ENCODE peak calls at places on chromosome 5, in five cellular contexts. One of them, this sample, is unnamed.

GRCh38 chr5:134638760-134639201 is 6.2 kb upstream of the SAR1B start:
- ATAC-seq in HepG2: peak; percentile 95
- ATAC-seq in upper lobe of left lung: no peak
- ATAC-seq in GM23338: no peak
- ATAC-seq in Panc1: no peak
- ATAC-seq in this sample: no peak

GRCh38 chr5:139968547-139969261 is 74.4 kb downstream of the NRG2 start:
- ATAC-seq in HepG2: peak; percentile 99
- ATAC-seq in upper lobe of left lung: peak; percentile 92
- ATAC-seq in GM23338: peak; percentile 98
- ATAC-seq in Panc1: peak; percentile 97
- ATAC-seq in this sample: peak; percentile 91

GRCh38 chr5:33832904-33833575 is 58.8 kb downstream of the ADAMTS12 start:
- ATAC-seq in HepG2: no peak
- ATAC-seq in upper lobe of left lung: no peak
- ATAC-seq in GM23338: peak; percentile 83
- ATAC-seq in Panc1: no peak
- ATAC-seq in this sample: no peak

GRCh38 chr5:13866792-13867191 is 77.7 kb downstream of the DNAH5 start:
- ATAC-seq in HepG2: peak; percentile 64
- ATAC-seq in upper lobe of left lung: no peak
- ATAC-seq in GM23338: peak; percentile 42
- ATAC-seq in Panc1: no peak
- ATAC-seq in this sample: no peak

GRCh38 chr5:11903121-11903613 is 1.1 kb downstream of the CTNND2 start:
- ATAC-seq in HepG2: no peak
- ATAC-seq in upper lobe of left lung: no peak
- ATAC-seq in GM23338: peak; percentile 2
- ATAC-seq in Panc1: no peak
- ATAC-seq in this sample: no peak

GRCh38 chr5:148898413-148899075 is 72.1 kb downstream of the ADRB2 start:
- ATAC-seq in HepG2: no peak
- ATAC-seq in upper lobe of left lung: no peak
- ATAC-seq in GM23338: peak; percentile 70
- ATAC-seq in Panc1: no peak
- ATAC-seq in this sample: no peak

GRCh38 chr5:81163641-81164040 is 69.5 kb upstream of the CKMT2 start:
- ATAC-seq in HepG2: no peak
- ATAC-seq in upper lobe of left lung: no peak
- ATAC-seq in GM23338: no peak
- ATAC-seq in Panc1: no peak
- ATAC-seq in this sample: no peak

GRCh38 chr5:63401434-63402046 is 560.7 kb downstream of the HTR1A start:
- ATAC-seq in HepG2: peak; percentile 92
- ATAC-seq in upper lobe of left lung: no peak
- ATAC-seq in GM23338: peak; percentile 96
- ATAC-seq in Panc1: peak; percentile 91
- ATAC-seq in this sample: no peak

GRCh38 chr5:13932006-13932405 is 12.5 kb downstream of the DNAH5 start:
- ATAC-seq in HepG2: no peak
- ATAC-seq in upper lobe of left lung: no peak
- ATAC-seq in GM23338: no peak
- ATAC-seq in Panc1: no peak
- ATAC-seq in this sample: no peak

GRCh38 chr5:173920024-173920753 is 32.0 kb downstream of the CPEB4 start:
- ATAC-seq in HepG2: no peak
- ATAC-seq in upper lobe of left lung: no peak
- ATAC-seq in GM23338: no peak
- ATAC-seq in Panc1: no peak
- ATAC-seq in this sample: no peak

GRCh38 chr5:96332535-96333396 is 100.3 kb downstream of the PCSK1 start:
- ATAC-seq in HepG2: no peak
- ATAC-seq in upper lobe of left lung: no peak
- ATAC-seq in GM23338: no peak
- ATAC-seq in Panc1: no peak
- ATAC-seq in this sample: no peak

GRCh38 chr5:34686762-34687268 is 30.7 kb downstream of the RAI14 start:
- ATAC-seq in HepG2: peak; percentile 87
- ATAC-seq in upper lobe of left lung: peak; percentile 92
- ATAC-seq in GM23338: peak; percentile 8
- ATAC-seq in Panc1: peak; percentile 89
- ATAC-seq in this sample: peak; percentile 81

GRCh38 chr5:97751556-97751955 is 568.5 kb upstream of the RIOK2 start:
- ATAC-seq in HepG2: no peak
- ATAC-seq in upper lobe of left lung: no peak
- ATAC-seq in GM23338: no peak
- ATAC-seq in Panc1: no peak
- ATAC-seq in this sample: no peak

GRCh38 chr5:83721878-83722779 is 1.5 kb upstream of the HAPLN1 start:
- ATAC-seq in HepG2: peak; percentile 91
- ATAC-seq in upper lobe of left lung: peak; percentile 40
- ATAC-seq in GM23338: peak; percentile 85
- ATAC-seq in Panc1: peak; percentile 96
- ATAC-seq in this sample: peak; percentile 63

DNA sequence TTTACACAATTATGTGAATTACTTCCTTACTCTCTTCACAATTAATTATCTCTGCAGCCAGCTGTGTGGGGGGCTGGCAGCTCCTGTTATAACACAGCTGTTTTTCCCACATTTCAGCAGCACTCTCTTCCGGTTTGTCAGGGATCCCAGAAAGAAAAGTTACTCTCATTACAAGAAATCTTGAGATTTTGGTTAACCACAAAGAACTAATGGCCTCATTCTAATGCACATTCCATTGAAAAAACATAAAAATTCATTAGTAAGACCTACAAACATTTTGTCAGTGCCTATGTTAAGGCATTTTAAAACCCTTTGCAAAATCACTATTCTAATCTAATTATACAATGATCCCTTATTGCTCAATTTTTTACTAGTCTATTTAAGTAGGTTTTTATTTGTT is 64.1 kb downstream of the PDE4D start:
- ATAC-seq in HepG2: no peak
- ATAC-seq in upper lobe of left lung: no peak
- ATAC-seq in GM23338: no peak
- ATAC-seq in Panc1: no peak
- ATAC-seq in this sample: no peak
- TF ChIP-seq POLR2AphosphoS5 in HepG2: no peak
- TF ChIP-seq POLR2AphosphoS5 in upper lobe of left lung: no peak
- TF ChIP-seq POLR2AphosphoS5 in GM23338: no peak
- TF ChIP-seq POLR2AphosphoS5 in Panc1: no peak
- TF ChIP-seq POLR2AphosphoS5 in this sample: no peak

GRCh38 chr5:172055421-172055820 is 49.0 kb upstream of the FBXW11 start:
- ATAC-seq in HepG2: no peak
- ATAC-seq in upper lobe of left lung: no peak
- ATAC-seq in GM23338: no peak
- ATAC-seq in Panc1: no peak
- ATAC-seq in this sample: no peak
- TF ChIP-seq POLR2AphosphoS5 in HepG2: no peak
- TF ChIP-seq POLR2AphosphoS5 in upper lobe of left lung: no peak
- TF ChIP-seq POLR2AphosphoS5 in GM23338: no peak
- TF ChIP-seq POLR2AphosphoS5 in Panc1: no peak
- TF ChIP-seq POLR2AphosphoS5 in this sample: no peak

DNA sequence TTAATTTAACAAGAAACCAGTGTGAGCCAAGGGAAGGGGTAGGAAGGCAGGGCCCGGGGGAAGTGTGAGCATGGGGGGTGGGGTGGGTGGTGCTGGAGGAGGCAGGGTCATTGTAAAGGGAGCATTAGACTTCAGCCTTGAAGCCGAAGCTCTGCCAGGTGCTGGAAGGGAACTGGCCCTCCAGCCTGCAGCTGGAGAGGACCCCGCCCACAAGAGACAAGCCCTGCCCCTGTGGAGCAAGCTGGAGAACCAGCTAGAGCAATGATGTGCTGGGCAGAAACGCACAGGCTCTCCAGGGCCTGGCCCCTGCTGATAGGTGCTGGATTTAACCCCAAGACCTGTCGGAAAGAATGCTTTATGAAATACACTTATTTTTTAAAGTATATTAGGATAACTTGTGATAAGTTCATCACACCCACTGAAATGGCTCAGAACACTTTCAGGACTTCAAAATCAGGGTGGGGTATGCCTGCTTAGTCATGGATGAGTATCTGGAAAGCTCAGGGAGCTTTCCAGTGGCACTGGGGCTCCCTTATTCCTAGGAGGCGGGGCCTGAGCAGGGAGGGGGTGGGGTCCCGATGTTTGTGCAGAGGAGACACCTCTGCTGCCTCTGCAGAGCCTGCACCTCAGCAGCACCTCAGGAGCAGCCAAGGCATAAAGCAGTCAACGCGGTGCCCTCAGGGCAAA is 27.1 kb downstream of the UBE2QL1 start:
- ATAC-seq in HepG2: no peak
- ATAC-seq in upper lobe of left lung: no peak
- ATAC-seq in GM23338: peak; percentile 95
- ATAC-seq in Panc1: no peak
- ATAC-seq in this sample: no peak
- TF ChIP-seq POLR2AphosphoS5 in HepG2: no peak
- TF ChIP-seq POLR2AphosphoS5 in upper lobe of left lung: no peak
- TF ChIP-seq POLR2AphosphoS5 in GM23338: no peak
- TF ChIP-seq POLR2AphosphoS5 in Panc1: no peak
- TF ChIP-seq POLR2AphosphoS5 in this sample: no peak

DNA sequence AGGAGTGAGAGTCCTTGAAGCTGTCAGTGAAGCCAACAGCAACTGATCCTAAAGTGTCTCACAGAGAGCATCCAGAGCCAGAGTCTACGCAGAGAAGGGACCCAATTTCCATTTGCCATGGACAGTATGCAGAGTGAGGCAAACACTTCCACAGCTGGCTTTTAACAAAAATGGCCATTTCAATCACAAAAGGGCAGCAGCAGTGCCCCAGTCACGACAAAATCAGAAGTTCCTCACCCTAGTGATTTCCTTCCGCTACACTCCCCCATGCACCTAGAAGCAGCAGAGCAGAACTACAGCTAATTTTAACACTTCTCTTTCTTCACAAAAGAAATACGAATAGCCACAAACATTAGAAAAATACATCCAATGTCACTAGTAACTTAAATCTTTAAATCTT is 27.9 kb downstream of the FBXW11 start:
- ATAC-seq in HepG2: no peak
- ATAC-seq in upper lobe of left lung: no peak
- ATAC-seq in GM23338: peak; percentile 13
- ATAC-seq in Panc1: no peak
- ATAC-seq in this sample: no peak
- TF ChIP-seq POLR2AphosphoS5 in HepG2: no peak
- TF ChIP-seq POLR2AphosphoS5 in upper lobe of left lung: no peak
- TF ChIP-seq POLR2AphosphoS5 in GM23338: no peak
- TF ChIP-seq POLR2AphosphoS5 in Panc1: no peak
- TF ChIP-seq POLR2AphosphoS5 in this sample: no peak

GRCh38 chr5:108504974-108505373 is 123.1 kb upstream of the FBXL17 start:
- ATAC-seq in HepG2: no peak
- ATAC-seq in upper lobe of left lung: no peak
- ATAC-seq in GM23338: no peak
- ATAC-seq in Panc1: no peak
- ATAC-seq in this sample: no peak

GRCh38 chr5:108505608-108506007 is 123.7 kb upstream of the FBXL17 start:
- ATAC-seq in HepG2: no peak
- ATAC-seq in upper lobe of left lung: no peak
- ATAC-seq in GM23338: no peak
- ATAC-seq in Panc1: no peak
- ATAC-seq in this sample: no peak

GRCh38 chr5:108507631-108508030 is 125.7 kb upstream of the FBXL17 start:
- ATAC-seq in HepG2: no peak
- ATAC-seq in upper lobe of left lung: no peak
- ATAC-seq in GM23338: no peak
- ATAC-seq in Panc1: no peak
- ATAC-seq in this sample: no peak

GRCh38 chr5:108503986-108504385 is 122.1 kb upstream of the FBXL17 start:
- ATAC-seq in HepG2: no peak
- ATAC-seq in upper lobe of left lung: no peak
- ATAC-seq in GM23338: no peak
- ATAC-seq in Panc1: no peak
- ATAC-seq in this sample: no peak

GRCh38 chr5:108508976-108509375 is 127.1 kb upstream of the FBXL17 start:
- ATAC-seq in HepG2: no peak
- ATAC-seq in upper lobe of left lung: no peak
- ATAC-seq in GM23338: no peak
- ATAC-seq in Panc1: no peak
- ATAC-seq in this sample: no peak
- TF ChIP-seq POLR2AphosphoS5 in HepG2: no peak
- TF ChIP-seq POLR2AphosphoS5 in upper lobe of left lung: no peak
- TF ChIP-seq POLR2AphosphoS5 in GM23338: no peak
- TF ChIP-seq POLR2AphosphoS5 in Panc1: no peak
- TF ChIP-seq POLR2AphosphoS5 in this sample: no peak

This sample was measured in gastroesophageal sphincter.